ENCODE peak calls at places on chromosomes 13 and 19, in five cellular contexts. U is activated T-cell treated with anti-CD3 and anti-CD28 coated beads, Interleukin-2, amount 50 U/mL, for 72 hours; X is stimulated activated CD8-positive, alpha-beta memory T cell treated with anti-CD3 and anti-CD28 coated beads, Interleukin-2, amount 100 ng/mL, for 48 hours; M is stromal cell of bone marrow; P is Panc1. R is an unnamed sample.

GRCh38 chr13:39317284-39317683 is 279.0 kb downstream of the NHLRC3 start:
- DNase-seq in U (no peak), X (no peak), M (peak; percentile 65), P (no peak), R (peak; percentile 53)

GRCh38 chr13:22061371-22061805 is 390.5 kb downstream of the FGF9 start:
- DNase-seq in U (peak; percentile 71), X (peak; percentile 49), M (no peak), P (no peak), R (no peak)

GRCh38 chr19:2270157-2270571 is 11.8 kb downstream of the PEAK3 start:
- DNase-seq in U (no peak), X (no peak), M (no peak), P (no peak), R (peak; percentile 31)

GRCh38 chr13:78655906-78656305 is 3.0 kb downstream of the OBI1 start:
- DNase-seq in U (no peak), X (no peak), M (no peak), P (no peak), R (no peak)

GRCh38 chr19:801030-801860 is 4.0 kb downstream of the PTBP1 start:
- DNase-seq in U (no peak), X (no peak), M (no peak), P (no peak), R (peak; percentile 58)

GRCh38 chr19:55703790-55704215 is 28.8 kb downstream of the EPN1 start:
- DNase-seq in U (peak; percentile 49), X (peak; percentile 52), M (no peak), P (no peak), R (peak; percentile 38)

GRCh38 chr19:6271251-6271650 is 8.5 kb downstream of the MLLT1 start:
- DNase-seq in U (no peak), X (no peak), M (no peak), P (no peak), R (peak; percentile 67)

GRCh38 chr19:2454199-2454961 is 2.4 kb downstream of the LMNB2 start:
- DNase-seq in U (no peak), X (no peak), M (no peak), P (no peak), R (no peak)

GRCh38 chr13:88948501-88948900 is 1277.3 kb downstream of the SLITRK5 start:
- DNase-seq in U (no peak), X (no peak), M (no peak), P (no peak), R (no peak)

GRCh38 chr13:101706651-101707050 is 254.2 kb downstream of the ITGBL1 start:
- DNase-seq in U (peak; percentile 0), X (no peak), M (peak; percentile 92), P (no peak), R (peak; percentile 77)

GRCh38 chr19:41325947-41326706 is 16.2 kb downstream of the CCDC97 start:
- DNase-seq in U (no peak), X (no peak), M (no peak), P (no peak), R (no peak)

GRCh38 chr13:111864566-111864965 is 202.4 kb upstream of the SOX1 start:
- DNase-seq in U (no peak), X (no peak), M (no peak), P (no peak), R (no peak)

GRCh38 chr13:59677966-59678814 is 485.5 kb downstream of the DIAPH3 start:
- DNase-seq in U (no peak), X (no peak), M (peak; percentile 33), P (no peak), R (peak; percentile 82)

R was measured in cardiac fibroblast.